ENCODE peak calls at places on chromosome 11, in five cellular contexts. One of them, this sample, is unnamed.

GRCh38 chr11:118003021-118003423 is 16.8 kb downstream of the IL10RA start:
- DNase-seq in fibroblast of lung: no peak
- DNase-seq in chondrocyte: no peak
- DNase-seq in gastrocnemius medialis: no peak
- DNase-seq in NB4: peak; percentile 67
- DNase-seq in this sample: no peak

GRCh38 chr11:68312117-68312779 is at the start of gene LRP5:
- DNase-seq in gastrocnemius medialis: no peak
- DNase-seq in fibroblast of lung: no peak
- DNase-seq in chondrocyte: no peak
- DNase-seq in NB4: peak; percentile 64
- DNase-seq in this sample: peak; percentile 40

GRCh38 chr11:102004220-102004619 is 43.0 kb upstream of the CFAP300 start:
- DNase-seq in NB4: no peak
- DNase-seq in gastrocnemius medialis: no peak
- DNase-seq in fibroblast of lung: no peak
- DNase-seq in chondrocyte: no peak
- DNase-seq in this sample: no peak

GRCh38 chr11:36412781-36413383 is 97.2 kb downstream of the TRAF6 start:
- DNase-seq in fibroblast of lung: peak; percentile 42
- DNase-seq in gastrocnemius medialis: no peak
- DNase-seq in NB4: no peak
- DNase-seq in chondrocyte: no peak
- DNase-seq in this sample: no peak

GRCh38 chr11:70551323-70552166 is 153.2 kb downstream of the CTTN start:
- DNase-seq in NB4: no peak
- DNase-seq in gastrocnemius medialis: no peak
- DNase-seq in chondrocyte: no peak
- DNase-seq in fibroblast of lung: no peak
- DNase-seq in this sample: no peak

GRCh38 chr11:99693941-99694492 is 673.3 kb downstream of the CNTN5 start:
- DNase-seq in NB4: no peak
- DNase-seq in fibroblast of lung: peak; percentile 92
- DNase-seq in gastrocnemius medialis: no peak
- DNase-seq in chondrocyte: no peak
- DNase-seq in this sample: peak; percentile 93

GRCh38 chr11:47987781-47988180 is 7.4 kb downstream of the PTPRJ start:
- DNase-seq in fibroblast of lung: no peak
- DNase-seq in gastrocnemius medialis: no peak
- DNase-seq in NB4: peak; percentile 39
- DNase-seq in chondrocyte: no peak
- DNase-seq in this sample: no peak

GRCh38 chr11:110000045-110000502 is 93.1 kb upstream of the ZC3H12C start:
- DNase-seq in NB4: peak; percentile 11
- DNase-seq in chondrocyte: no peak
- DNase-seq in gastrocnemius medialis: peak; percentile 20
- DNase-seq in fibroblast of lung: peak; percentile 98
- DNase-seq in this sample: peak; percentile 65

GRCh38 chr11:78226684-78227680 is 38.3 kb downstream of the USP35 start:
- DNase-seq in NB4: no peak
- DNase-seq in chondrocyte: no peak
- DNase-seq in fibroblast of lung: no peak
- DNase-seq in gastrocnemius medialis: no peak
- DNase-seq in this sample: no peak

GRCh38 chr11:10534331-10534730 is 6.7 kb downstream of the RNF141 start:
- DNase-seq in NB4: peak; percentile 12
- DNase-seq in fibroblast of lung: no peak
- DNase-seq in chondrocyte: no peak
- DNase-seq in gastrocnemius medialis: no peak
- DNase-seq in this sample: no peak

GRCh38 chr11:35040221-35040942 is 98.6 kb upstream of the CD44 start:
- DNase-seq in chondrocyte: no peak
- DNase-seq in gastrocnemius medialis: peak; percentile 50
- DNase-seq in NB4: peak; percentile 91
- DNase-seq in fibroblast of lung: peak; percentile 49
- DNase-seq in this sample: peak; percentile 95

GRCh38 chr11:120718171-120718570 is 206.6 kb downstream of the GRIK4 start:
- DNase-seq in chondrocyte: no peak
- DNase-seq in gastrocnemius medialis: no peak
- DNase-seq in NB4: no peak
- DNase-seq in fibroblast of lung: no peak
- DNase-seq in this sample: no peak

GRCh38 chr11:60791534-60791933 is 6.4 kb downstream of the MS4A10 start:
- DNase-seq in gastrocnemius medialis: no peak
- DNase-seq in NB4: no peak
- DNase-seq in chondrocyte: peak; percentile 40
- DNase-seq in fibroblast of lung: no peak
- DNase-seq in this sample: no peak

GRCh38 chr11:93822359-93822758 is 28.1 kb downstream of the VSTM5 start:
- DNase-seq in fibroblast of lung: no peak
- DNase-seq in gastrocnemius medialis: no peak
- DNase-seq in NB4: no peak
- DNase-seq in chondrocyte: no peak
- DNase-seq in this sample: peak; percentile 60

GRCh38 chr11:71342951-71343827 is 90.8 kb upstream of the SHANK2 start:
- DNase-seq in NB4: peak; percentile 49
- DNase-seq in gastrocnemius medialis: no peak
- DNase-seq in chondrocyte: no peak
- DNase-seq in fibroblast of lung: peak; percentile 12
- DNase-seq in this sample: peak; percentile 46

GRCh38 chr11:47573321-47573720 is 5.4 kb downstream of the KBTBD4 start:
- DNase-seq in fibroblast of lung: no peak
- DNase-seq in gastrocnemius medialis: no peak
- DNase-seq in NB4: no peak
- DNase-seq in chondrocyte: peak; percentile 48
- DNase-seq in this sample: no peak

DNA sequence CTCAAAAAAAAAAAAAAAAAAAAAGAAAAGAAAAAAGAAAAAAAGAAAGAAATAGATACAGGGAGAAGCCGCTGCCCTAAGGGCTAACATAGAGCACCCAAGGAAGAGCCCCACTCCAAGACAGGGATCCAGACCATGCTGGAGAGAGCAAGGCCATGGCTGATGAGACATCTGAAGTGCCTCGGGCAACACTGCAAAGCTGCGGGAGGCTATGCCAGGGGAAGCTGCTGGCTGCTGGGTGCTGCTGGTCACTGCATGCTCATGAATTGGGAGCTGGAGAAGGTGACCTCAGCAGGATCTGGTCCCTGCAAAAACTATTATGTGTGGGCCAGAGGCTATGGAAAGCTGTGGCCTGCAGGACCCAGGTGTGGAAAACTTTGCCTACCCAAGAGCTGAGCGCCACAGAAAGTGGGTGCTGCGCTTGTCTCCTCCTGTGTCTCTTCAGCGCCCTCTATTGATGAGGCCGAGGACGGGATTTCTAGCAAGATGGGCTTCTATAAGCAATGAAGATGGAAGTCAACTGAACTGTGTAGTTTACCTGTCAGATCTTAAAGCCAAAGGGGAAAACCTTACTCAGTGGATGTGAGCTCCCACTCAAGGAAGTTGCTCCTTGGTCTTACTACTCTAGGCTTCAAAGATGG is 17.3 kb upstream of the SLC29A2 start:
- DNase-seq in NB4: peak; percentile 87
- DNase-seq in fibroblast of lung: peak; percentile 77
- DNase-seq in gastrocnemius medialis: peak; percentile 78
- DNase-seq in chondrocyte: no peak
- DNase-seq in this sample: peak; percentile 89
- TF ChIP-seq CTCF in NB4: peak; percentile 98
- TF ChIP-seq CTCF in fibroblast of lung: peak; percentile 91
- TF ChIP-seq CTCF in gastrocnemius medialis: peak; percentile 71
- TF ChIP-seq CTCF in chondrocyte: peak; percentile 83
- TF ChIP-seq CTCF in this sample: peak; percentile 94

GRCh38 chr11:65891180-65892136 is 985 bp downstream of the CCDC85B start:
- DNase-seq in NB4: peak; percentile 84
- DNase-seq in gastrocnemius medialis: no peak
- DNase-seq in chondrocyte: no peak
- DNase-seq in fibroblast of lung: peak; percentile 37
- DNase-seq in this sample: no peak

GRCh38 chr11:65892661-65893317 is 2.3 kb downstream of the CCDC85B start:
- DNase-seq in NB4: no peak
- DNase-seq in chondrocyte: no peak
- DNase-seq in fibroblast of lung: no peak
- DNase-seq in gastrocnemius medialis: no peak
- DNase-seq in this sample: no peak

GRCh38 chr11:65887723-65888162 is 528 bp downstream of the FIBP start:
- DNase-seq in fibroblast of lung: no peak
- DNase-seq in chondrocyte: no peak
- DNase-seq in gastrocnemius medialis: no peak
- DNase-seq in NB4: no peak
- DNase-seq in this sample: peak; percentile 69

GRCh38 chr11:65888163-65888814 is at the start of gene FIBP:
- DNase-seq in chondrocyte: peak; percentile 97
- DNase-seq in gastrocnemius medialis: peak; percentile 98
- DNase-seq in fibroblast of lung: peak; percentile 97
- DNase-seq in NB4: peak; percentile 99
- DNase-seq in this sample: peak; percentile 98

GRCh38 chr11:65890324-65891179 is at the start of gene CCDC85B:
- DNase-seq in gastrocnemius medialis: peak; percentile 99
- DNase-seq in NB4: peak; percentile 98
- DNase-seq in fibroblast of lung: peak; percentile 97
- DNase-seq in chondrocyte: peak; percentile 98
- DNase-seq in this sample: peak; percentile 97
- TF ChIP-seq CTCF in gastrocnemius medialis: peak; percentile 18
- TF ChIP-seq CTCF in NB4: peak; percentile 3
- TF ChIP-seq CTCF in fibroblast of lung: no peak
- TF ChIP-seq CTCF in chondrocyte: peak; percentile 63
- TF ChIP-seq CTCF in this sample: no peak

GRCh38 chr11:56950510-56950909 is 38.2 kb upstream of the OR5AK2 start:
- DNase-seq in fibroblast of lung: no peak
- DNase-seq in chondrocyte: no peak
- DNase-seq in NB4: peak; percentile 4
- DNase-seq in gastrocnemius medialis: no peak
- DNase-seq in this sample: peak; percentile 23
- TF ChIP-seq CTCF in fibroblast of lung: no peak
- TF ChIP-seq CTCF in chondrocyte: peak; percentile 67
- TF ChIP-seq CTCF in NB4: no peak
- TF ChIP-seq CTCF in gastrocnemius medialis: no peak
- TF ChIP-seq CTCF in this sample: peak; percentile 36

DNA sequence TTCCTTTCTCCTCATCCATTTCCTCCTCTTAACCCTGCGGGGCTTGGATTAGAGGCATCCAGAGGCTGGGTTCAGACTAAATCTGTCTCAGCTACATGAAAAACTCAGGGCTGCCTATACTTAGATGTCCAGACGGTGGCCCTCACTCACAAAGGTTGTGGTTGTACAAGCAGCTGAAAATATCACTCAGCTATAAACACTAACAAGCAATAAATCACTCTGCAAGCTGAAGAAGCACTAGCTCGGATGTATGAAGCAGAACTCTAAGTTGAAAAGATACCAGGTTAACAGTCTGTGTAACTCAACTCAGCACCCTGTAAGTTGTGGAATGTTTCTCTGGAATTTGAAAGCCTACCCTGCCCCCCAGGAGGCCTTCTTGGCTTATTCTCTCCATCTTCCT is 82.9 kb downstream of the EXT2 start:
- DNase-seq in gastrocnemius medialis: peak; percentile 18
- DNase-seq in fibroblast of lung: peak; percentile 33
- DNase-seq in chondrocyte: no peak
- DNase-seq in NB4: no peak
- DNase-seq in this sample: no peak
- TF ChIP-seq CTCF in gastrocnemius medialis: peak; percentile 40
- TF ChIP-seq CTCF in fibroblast of lung: peak; percentile 11
- TF ChIP-seq CTCF in chondrocyte: peak; percentile 53
- TF ChIP-seq CTCF in NB4: no peak
- TF ChIP-seq CTCF in this sample: no peak

DNA sequence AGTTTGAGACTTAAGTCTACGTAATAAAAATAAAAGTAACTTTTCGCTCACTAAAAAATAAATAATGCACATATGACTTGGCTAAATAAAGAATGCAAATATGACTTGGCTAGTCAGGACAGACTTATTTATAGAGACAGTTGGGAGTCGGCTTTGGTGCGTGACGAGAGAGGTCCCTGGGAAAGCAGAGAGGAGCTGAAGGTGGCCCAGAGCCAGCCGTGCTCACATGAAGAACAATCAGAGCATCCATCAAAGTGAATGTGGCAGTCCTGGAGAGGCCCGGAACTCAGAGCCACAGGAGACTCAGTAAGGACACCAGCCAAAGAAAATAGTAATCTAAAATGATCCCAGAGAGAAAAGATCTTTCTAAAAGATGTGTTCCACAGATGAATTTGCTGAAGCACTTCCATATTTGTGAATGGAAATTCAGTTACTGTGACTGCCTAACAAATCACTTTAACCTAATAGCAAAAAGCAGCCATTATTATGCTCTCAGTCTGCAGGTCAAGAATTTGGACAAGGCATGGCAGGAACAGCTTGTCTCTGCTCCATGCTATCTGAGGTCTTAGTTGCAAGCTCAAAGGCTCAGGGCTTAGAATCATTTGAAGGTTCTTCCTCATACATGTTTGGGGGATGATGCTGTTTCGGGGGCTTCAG is 34.8 kb downstream of the CWC15 start:
- DNase-seq in fibroblast of lung: peak; percentile 95
- DNase-seq in chondrocyte: no peak
- DNase-seq in gastrocnemius medialis: peak; percentile 67
- DNase-seq in NB4: no peak
- DNase-seq in this sample: no peak
- TF ChIP-seq CTCF in fibroblast of lung: no peak
- TF ChIP-seq CTCF in chondrocyte: no peak
- TF ChIP-seq CTCF in gastrocnemius medialis: no peak
- TF ChIP-seq CTCF in NB4: no peak
- TF ChIP-seq CTCF in this sample: no peak

GRCh38 chr11:126115820-126116319 is 53.2 kb upstream of the CDON start:
- DNase-seq in NB4: no peak
- DNase-seq in gastrocnemius medialis: peak; percentile 67
- DNase-seq in fibroblast of lung: peak; percentile 97
- DNase-seq in chondrocyte: no peak
- DNase-seq in this sample: peak; percentile 50
- TF ChIP-seq CTCF in NB4: no peak
- TF ChIP-seq CTCF in gastrocnemius medialis: peak; percentile 33
- TF ChIP-seq CTCF in fibroblast of lung: peak; percentile 44
- TF ChIP-seq CTCF in chondrocyte: peak; percentile 68
- TF ChIP-seq CTCF in this sample: peak; percentile 36

This sample was measured in epithelial cell of esophagus.